ENCODE peak calls at places on chromosomes 16 and 17, in five cellular contexts. P, W, M, G and U are unnamed samples.

GRCh38 chr16:18984425-18985005 is 781 bp downstream of the TMC7 start:
- DNase-seq in P (no peak), W (no peak), M (no peak), G (no peak), U (no peak)

GRCh38 chr17:80866050-80866793 is 125.4 kb upstream of the CHMP6 start:
- DNase-seq in P (peak; percentile 58), W (peak; percentile 71), M (peak; percentile 63), G (peak; percentile 18), U (no peak)

GRCh38 chr17:42989726-42990652 is 8.2 kb upstream of the RPL27 start:
- DNase-seq in P (no peak), W (no peak), M (no peak), G (no peak), U (peak; percentile 56)

GRCh38 chr17:72004011-72004427 is 116.8 kb upstream of the SOX9 start:
- DNase-seq in P (no peak), W (no peak), M (no peak), G (no peak), U (no peak)

GRCh38 chr17:77572065-77572601 is 386.4 kb upstream of the TNRC6C start:
- DNase-seq in P (no peak), W (no peak), M (no peak), G (no peak), U (no peak)

GRCh38 chr17:28911411-28912045 is 8.6 kb upstream of the DHRS13 start:
- DNase-seq in P (no peak), W (no peak), M (no peak), G (no peak), U (no peak)

GRCh38 chr16:5222770-5223169 is 125.2 kb upstream of the EEF2KMT start:
- DNase-seq in P (no peak), W (no peak), M (no peak), G (no peak), U (no peak)

GRCh38 chr16:80369559-80369958 is 171.2 kb upstream of the DYNLRB2 start:
- DNase-seq in P (no peak), W (peak; percentile 31), M (no peak), G (peak; percentile 29), U (no peak)

GRCh38 chr17:58556833-58557250 is 42.4 kb upstream of the MTMR4 start:
- DNase-seq in P (no peak), W (no peak), M (no peak), G (no peak), U (no peak)

GRCh38 chr16:7946142-7946541 is 613.5 kb downstream of the RBFOX1 start:
- DNase-seq in P (no peak), W (no peak), M (no peak), G (no peak), U (no peak)

GRCh38 chr16:21619765-21620462 is 20.5 kb downstream of the METTL9 start:
- DNase-seq in P (no peak), W (no peak), M (no peak), G (no peak), U (no peak)

GRCh38 chr16:53435066-53435688 is 906 bp downstream of the RBL2 start:
- DNase-seq in P (peak; percentile 78), W (peak; percentile 70), M (peak; percentile 91), G (peak; percentile 54), U (peak; percentile 89)

GRCh38 chr17:38454528-38454927 is 26.3 kb downstream of the ARHGAP23 start:
- DNase-seq in P (no peak), W (no peak), M (peak; percentile 89), G (peak; percentile 86), U (peak; percentile 53)

GRCh38 chr17:58136669-58137279 is 11.4 kb upstream of the OR4D1 start:
- DNase-seq in P (no peak), W (peak; percentile 14), M (no peak), G (no peak), U (no peak)